ENCODE peak calls at places on chromosomes 13 and 19, in five cellular contexts. J is effector memory CD4-positive, alpha-beta T cell; S is bronchial epithelial cell; R is CD8-positive, alpha-beta T cell; E is gastrocnemius medialis. V is an unnamed sample.

GRCh38 chr19:5977785-5978605 is at the start of gene RANBP3:
- DNase-seq in J (peak; percentile 98), S (peak; percentile 97), R (peak; percentile 98), E (peak; percentile 99), V (peak; percentile 98)

GRCh38 chr19:49421039-49421877 is 2.0 kb downstream of the PTH2 start:
- DNase-seq in J (no peak), S (peak; percentile 43), R (peak; percentile 28), E (no peak), V (peak; percentile 86)

GRCh38 chr19:7971553-7972520 is 28.4 kb upstream of the TIMM44 start:
- DNase-seq in J (no peak), S (no peak), R (no peak), E (no peak), V (no peak)

GRCh38 chr13:30905932-30906383 is at the start of gene MEDAG:
- DNase-seq in J (no peak), S (peak; percentile 18), R (no peak), E (peak; percentile 83), V (no peak)

GRCh38 chr19:43152217-43152616 is 34.1 kb downstream of the PSG5 start:
- DNase-seq in J (no peak), S (peak; percentile 66), R (no peak), E (no peak), V (no peak)

GRCh38 chr19:47186337-47187022 is 44.5 kb downstream of the BBC3 start:
- DNase-seq in J (peak; percentile 43), S (no peak), R (peak; percentile 80), E (no peak), V (no peak)

GRCh38 chr13:75825161-75825560 is 189.0 kb downstream of the LMO7 start:
- DNase-seq in J (no peak), S (peak; percentile 31), R (no peak), E (no peak), V (peak; percentile 65)

GRCh38 chr19:57637379-57637778 is 4.4 kb downstream of the ZNF211 start:
- DNase-seq in J (no peak), S (no peak), R (no peak), E (no peak), V (no peak)

GRCh38 chr13:99766641-99767045 is 204.9 kb downstream of the ZIC5 start:
- DNase-seq in J (no peak), S (peak; percentile 4), R (no peak), E (no peak), V (peak; percentile 15)

GRCh38 chr19:42172261-42172660 is 40.0 kb upstream of the POU2F2 start:
- DNase-seq in J (no peak), S (peak; percentile 28), R (no peak), E (no peak), V (no peak)

GRCh38 chr13:78827471-78827870 is 168.5 kb upstream of the OBI1 start:
- DNase-seq in J (no peak), S (no peak), R (no peak), E (no peak), V (no peak)

GRCh38 chr13:107553838-107554237 is 661.5 kb downstream of the LIG4 start:
- DNase-seq in J (no peak), S (no peak), R (no peak), E (no peak), V (no peak)

GRCh38 chr13:114248011-114248410 is 13.3 kb downstream of the CDC16 start:
- DNase-seq in J (no peak), S (no peak), R (no peak), E (no peak), V (no peak)

GRCh38 chr13:74761794-74762193 is 627.6 kb upstream of the KLF12 start:
- DNase-seq in J (no peak), S (no peak), R (no peak), E (no peak), V (no peak)

GRCh38 chr19:4970558-4971423 is 1.9 kb downstream of the KDM4B start:
- DNase-seq in J (no peak), S (peak; percentile 22), R (no peak), E (peak; percentile 83), V (no peak)

GRCh38 chr19:16283103-16283469 is 41.5 kb upstream of the KLF2 start:
- DNase-seq in J (no peak), S (no peak), R (no peak), E (no peak), V (no peak)

GRCh38 chr13:79385694-79386093 is 20.4 kb downstream of the RBM26 start:
- DNase-seq in J (no peak), S (peak; percentile 64), R (peak; percentile 21), E (no peak), V (no peak)

GRCh38 chr13:42110410-42111155 is 62.1 kb downstream of the DGKH start:
- DNase-seq in J (peak; percentile 20), S (peak; percentile 69), R (peak; percentile 36), E (no peak), V (peak; percentile 68)

GRCh38 chr19:16841391-16841926 is 12.3 kb downstream of the SIN3B start:
- DNase-seq in J (no peak), S (no peak), R (no peak), E (no peak), V (no peak)

GRCh38 chr13:49112782-49113525 is 107.2 kb upstream of the MLNR start:
- DNase-seq in J (no peak), S (no peak), R (no peak), E (no peak), V (peak; percentile 52)

GRCh38 chr19:38173324-38174041 is 50.5 kb downstream of the DPF1 start:
- DNase-seq in J (no peak), S (peak; percentile 86), R (no peak), E (peak; percentile 98), V (no peak)

GRCh38 chr13:75766636-75767035 is 130.5 kb downstream of the LMO7 start:
- DNase-seq in J (no peak), S (no peak), R (no peak), E (no peak), V (no peak)

GRCh38 chr19:29622191-29623070 is 16.3 kb downstream of the POP4 start:
- DNase-seq in J (no peak), S (peak; percentile 9), R (peak; percentile 26), E (no peak), V (no peak)

DNA sequence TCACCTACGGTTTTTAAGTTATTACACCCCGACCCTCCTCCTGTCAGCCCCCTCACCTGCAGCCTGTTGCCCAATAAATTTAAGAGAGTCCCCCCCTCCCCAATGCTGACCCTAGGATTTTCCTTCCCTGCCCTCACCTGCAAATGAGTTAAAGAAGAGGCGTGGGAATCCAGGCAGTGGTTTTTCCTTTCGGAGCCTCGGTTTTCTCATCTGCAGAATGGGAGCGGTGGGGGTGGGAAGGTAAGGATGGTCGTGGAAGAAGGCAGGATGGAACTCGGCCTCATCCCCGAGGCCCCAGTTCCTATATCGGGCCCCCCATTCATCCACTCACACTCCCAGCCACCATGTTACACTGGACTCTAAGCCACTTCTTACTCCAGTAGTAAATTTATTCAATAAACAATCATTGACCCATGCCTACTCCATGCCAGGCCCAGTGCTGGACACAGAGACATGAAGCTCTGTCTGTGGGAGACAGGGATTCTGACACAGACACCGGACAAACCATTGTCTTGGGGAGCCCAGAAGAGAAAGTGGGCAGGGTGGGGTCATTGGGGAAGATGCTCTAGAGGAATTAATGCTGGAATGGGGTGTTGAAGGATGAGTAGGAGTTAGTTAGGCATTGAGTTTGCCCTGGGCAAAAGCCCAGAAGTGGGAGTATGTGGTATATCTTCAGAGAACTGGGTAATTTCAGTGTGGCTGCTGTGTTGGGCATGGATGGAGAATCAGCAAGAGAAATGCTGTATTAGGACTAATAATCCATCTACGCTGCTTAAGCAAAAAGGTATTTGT is 19.2 kb downstream of the CKM start:
- DNase-seq in J (no peak), S (no peak), R (no peak), E (no peak), V (no peak)
- H3K27me3 ChIP-seq in J (no peaks in the 10 kb centered on the region), S (no peaks in the 10 kb centered on the region), R (no peaks in the 10 kb centered on the region), E (no peaks in the 10 kb centered on the region), V (no peaks in the 10 kb centered on the region)

DNA sequence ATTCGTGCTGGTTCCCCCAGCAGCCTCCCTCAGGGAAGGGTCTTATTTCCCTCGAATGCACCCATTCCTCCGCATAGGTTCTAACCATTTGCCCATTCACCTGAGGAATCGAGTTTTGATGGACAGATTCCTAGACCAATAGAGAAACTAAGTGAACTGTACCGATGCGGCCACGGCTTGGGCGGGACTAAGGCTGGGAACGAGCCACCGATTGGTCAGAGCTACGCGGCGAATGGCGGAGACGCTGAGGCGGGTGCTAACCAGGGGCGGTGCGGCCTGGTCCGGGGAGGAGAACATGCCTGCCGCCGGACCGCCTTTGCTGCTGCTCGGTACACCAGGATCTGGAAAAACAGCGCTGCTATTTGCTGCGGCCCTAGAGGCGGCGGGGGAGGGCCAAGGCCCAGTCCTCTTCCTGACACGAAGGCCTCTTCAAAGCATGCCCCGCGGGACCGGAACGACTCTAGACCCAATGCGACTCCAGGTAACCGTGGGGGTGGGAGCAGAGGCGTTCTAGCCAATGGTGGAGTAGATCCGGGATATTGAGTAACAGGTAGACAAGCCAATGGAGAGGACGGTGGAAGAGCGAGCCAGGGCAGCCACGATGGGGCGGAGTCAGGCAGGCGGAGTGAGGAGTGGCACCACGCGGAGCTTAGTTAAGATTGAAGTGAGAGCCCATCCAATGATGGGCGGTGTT is at the start of gene SWSAP1:
- DNase-seq in J (peak; percentile 96), S (peak; percentile 98), R (peak; percentile 96), E (peak; percentile 99), V (peak; percentile 100)
- H3K27me3 ChIP-seq in J (no peaks in the 10 kb centered on the region), S (no peaks in the 10 kb centered on the region), R (no peaks in the 10 kb centered on the region), E (no peaks in the 10 kb centered on the region), V (no peaks in the 10 kb centered on the region)

GRCh38 chr13:45932611-45933182 is 81.1 kb upstream of the SIAH3 start:
- DNase-seq in J (no peak), S (no peak), R (no peak), E (no peak), V (no peak)

GRCh38 chr13:45932172-45932571 is 80.6 kb upstream of the SIAH3 start:
- DNase-seq in J (no peak), S (no peak), R (no peak), E (no peak), V (no peak)

GRCh38 chr13:45928843-45929242 is 77.3 kb upstream of the SIAH3 start:
- DNase-seq in J (no peak), S (peak; percentile 46), R (no peak), E (no peak), V (no peak)

GRCh38 chr13:45933203-45934014 is 81.9 kb upstream of the SIAH3 start:
- DNase-seq in J (no peak), S (no peak), R (no peak), E (no peak), V (no peak)

GRCh38 chr13:45931211-45931610 is 79.7 kb upstream of the SIAH3 start:
- DNase-seq in J (no peak), S (no peak), R (no peak), E (no peak), V (no peak)
- H3K27me3 ChIP-seq in J (no peaks in the 10 kb centered on the region), S (no peaks in the 10 kb centered on the region), R (no peaks in the 10 kb centered on the region), E (no peaks in the 10 kb centered on the region), V (peaks cover 3% of the 10 kb centered on the region)

DNA sequence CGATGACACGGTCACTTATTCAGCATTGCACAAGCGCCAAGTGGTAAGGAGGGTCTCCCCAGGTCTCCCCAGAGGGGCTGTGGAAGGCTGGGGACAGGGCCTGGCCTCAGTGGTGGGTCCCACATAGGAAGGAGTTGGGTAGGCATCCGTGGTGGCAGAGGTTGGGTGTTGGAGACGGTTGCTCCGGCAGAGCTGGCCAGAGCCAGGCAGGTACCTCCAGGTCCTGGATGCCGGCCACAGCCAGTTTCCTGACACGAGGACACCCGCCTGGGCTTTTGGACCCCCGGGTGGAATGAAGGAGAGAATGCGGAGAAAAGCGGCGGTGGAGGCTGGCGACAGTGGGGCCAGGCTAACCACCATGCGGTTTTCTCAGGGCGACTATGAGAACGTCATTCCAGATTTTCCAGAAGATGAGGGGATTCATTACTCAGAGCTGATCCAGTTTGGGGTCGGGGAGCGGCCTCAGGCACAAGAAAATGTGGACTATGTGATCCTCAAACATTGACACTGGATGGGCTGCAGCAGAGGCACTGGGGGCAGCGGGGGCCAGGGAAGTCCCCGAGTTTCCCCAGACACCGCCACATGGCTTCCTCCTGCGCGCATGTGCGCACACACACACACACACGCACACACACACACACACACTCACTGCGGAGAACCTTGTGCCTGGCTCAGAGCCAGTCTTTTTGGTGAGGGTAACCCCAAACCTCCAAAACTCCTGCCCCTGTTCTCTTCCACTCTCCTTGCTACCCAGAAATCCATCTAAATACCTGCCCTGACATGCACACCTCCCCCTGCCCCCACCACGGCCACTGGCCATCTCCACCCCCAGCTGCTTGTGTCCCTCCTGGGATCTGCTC is 1.3 kb upstream of the FFAR1 start:
- DNase-seq in J (peak; percentile 62), S (no peak), R (peak; percentile 74), E (no peak), V (no peak)
- H3K27me3 ChIP-seq in J (no peaks in the 10 kb centered on the region), S (no peaks in the 10 kb centered on the region), R (no peaks in the 10 kb centered on the region), E (no peaks in the 10 kb centered on the region), V (peaks cover 33% of the 10 kb centered on the region)

V was measured in HAP-1.